ENCODE peak calls at places on chromosomes 1 and 21, in ten cellular contexts. One of them, this sample, is unnamed.
A peak's percentile ranks its signal among the peaks of the same experiment; 100 is the strongest.

GRCh38 chr21:15042531-15042930 is 22.3 kb downstream of the NRIP1 start:
- DNase-seq in Caco-2: no peak
- DNase-seq in breast epithelium: no peak
- DNase-seq in ascending aorta: no peak
- DNase-seq in BE2C: no peak
- DNase-seq in stomach: no peak
- DNase-seq in fibroblast of lung: no peak
- DNase-seq in lower leg skin: no peak
- DNase-seq in AG09309: no peak
- DNase-seq in heart right ventricle: no peak
- DNase-seq in this sample: no peak

GRCh38 chr1:238239343-238239742 is 348.6 kb upstream of the ZP4 start:
- DNase-seq in ascending aorta: no peak
- DNase-seq in BE2C: no peak
- DNase-seq in heart right ventricle: no peak
- DNase-seq in breast epithelium: no peak
- DNase-seq in Caco-2: no peak
- DNase-seq in AG09309: no peak
- DNase-seq in lower leg skin: no peak
- DNase-seq in stomach: no peak
- DNase-seq in fibroblast of lung: no peak
- DNase-seq in this sample: no peak

GRCh38 chr1:241635556-241636179 is 4.5 kb downstream of the CHML start:
- DNase-seq in ascending aorta: no peak
- DNase-seq in fibroblast of lung: no peak
- DNase-seq in breast epithelium: no peak
- DNase-seq in AG09309: no peak
- DNase-seq in BE2C: no peak
- DNase-seq in lower leg skin: no peak
- DNase-seq in heart right ventricle: no peak
- DNase-seq in stomach: no peak
- DNase-seq in Caco-2: no peak
- DNase-seq in this sample: no peak

GRCh38 chr1:94805912-94806311 is 14.2 kb upstream of the SLC44A3 start:
- DNase-seq in BE2C: peak; percentile 42
- DNase-seq in breast epithelium: peak; percentile 46
- DNase-seq in heart right ventricle: peak; percentile 42
- DNase-seq in lower leg skin: peak; percentile 50
- DNase-seq in stomach: peak; percentile 64
- DNase-seq in AG09309: no peak
- DNase-seq in Caco-2: no peak
- DNase-seq in fibroblast of lung: peak; percentile 66
- DNase-seq in ascending aorta: no peak
- DNase-seq in this sample: no peak

GRCh38 chr1:44239337-44239960 is 26.2 kb downstream of the DMAP1 start:
- DNase-seq in fibroblast of lung: peak; percentile 24
- DNase-seq in breast epithelium: no peak
- DNase-seq in ascending aorta: no peak
- DNase-seq in heart right ventricle: peak; percentile 31
- DNase-seq in BE2C: peak; percentile 30
- DNase-seq in Caco-2: no peak
- DNase-seq in stomach: no peak
- DNase-seq in AG09309: no peak
- DNase-seq in lower leg skin: no peak
- DNase-seq in this sample: no peak

GRCh38 chr1:57336793-57337192 is 87.1 kb downstream of the DAB1 start:
- DNase-seq in BE2C: no peak
- DNase-seq in heart right ventricle: no peak
- DNase-seq in fibroblast of lung: no peak
- DNase-seq in breast epithelium: no peak
- DNase-seq in lower leg skin: no peak
- DNase-seq in AG09309: no peak
- DNase-seq in stomach: no peak
- DNase-seq in ascending aorta: no peak
- DNase-seq in Caco-2: no peak
- DNase-seq in this sample: no peak

GRCh38 chr21:41752231-41752681 is 14.6 kb downstream of the RIPK4 start:
- DNase-seq in ascending aorta: no peak
- DNase-seq in fibroblast of lung: peak; percentile 74
- DNase-seq in BE2C: no peak
- DNase-seq in Caco-2: no peak
- DNase-seq in AG09309: no peak
- DNase-seq in stomach: no peak
- DNase-seq in breast epithelium: no peak
- DNase-seq in lower leg skin: no peak
- DNase-seq in heart right ventricle: no peak
- DNase-seq in this sample: no peak

GRCh38 chr1:185896863-185897262 is 162.7 kb downstream of the HMCN1 start:
- DNase-seq in AG09309: no peak
- DNase-seq in heart right ventricle: no peak
- DNase-seq in fibroblast of lung: no peak
- DNase-seq in Caco-2: no peak
- DNase-seq in stomach: no peak
- DNase-seq in breast epithelium: no peak
- DNase-seq in BE2C: no peak
- DNase-seq in ascending aorta: no peak
- DNase-seq in lower leg skin: no peak
- DNase-seq in this sample: no peak

GRCh38 chr1:18038051-18038450 is 69.5 kb upstream of the IGSF21 start:
- DNase-seq in stomach: no peak
- DNase-seq in ascending aorta: no peak
- DNase-seq in BE2C: no peak
- DNase-seq in AG09309: no peak
- DNase-seq in breast epithelium: no peak
- DNase-seq in heart right ventricle: no peak
- DNase-seq in Caco-2: no peak
- DNase-seq in fibroblast of lung: no peak
- DNase-seq in lower leg skin: no peak
- DNase-seq in this sample: no peak

GRCh38 chr1:235324296-235324695 is 3.7 kb downstream of the ARID4B start:
- DNase-seq in Caco-2: no peak
- DNase-seq in BE2C: no peak
- DNase-seq in ascending aorta: no peak
- DNase-seq in AG09309: no peak
- DNase-seq in fibroblast of lung: no peak
- DNase-seq in heart right ventricle: no peak
- DNase-seq in lower leg skin: no peak
- DNase-seq in stomach: no peak
- DNase-seq in breast epithelium: no peak
- DNase-seq in this sample: no peak

GRCh38 chr1:68954841-68955240 is 458.0 kb upstream of the DEPDC1 start:
- DNase-seq in ascending aorta: no peak
- DNase-seq in heart right ventricle: no peak
- DNase-seq in fibroblast of lung: no peak
- DNase-seq in lower leg skin: no peak
- DNase-seq in BE2C: no peak
- DNase-seq in stomach: no peak
- DNase-seq in Caco-2: no peak
- DNase-seq in AG09309: no peak
- DNase-seq in breast epithelium: no peak
- DNase-seq in this sample: peak; percentile 78

GRCh38 chr1:65310078-65310587 is 790 bp downstream of the DNAJC6 start:
- DNase-seq in Caco-2: peak; percentile 48
- DNase-seq in BE2C: peak; percentile 70
- DNase-seq in heart right ventricle: peak; percentile 51
- DNase-seq in AG09309: no peak
- DNase-seq in ascending aorta: no peak
- DNase-seq in breast epithelium: no peak
- DNase-seq in lower leg skin: no peak
- DNase-seq in stomach: no peak
- DNase-seq in fibroblast of lung: peak; percentile 22
- DNase-seq in this sample: no peak

GRCh38 chr1:183368213-183369108 is 49.7 kb downstream of the NMNAT2 start:
- DNase-seq in ascending aorta: no peak
- DNase-seq in BE2C: no peak
- DNase-seq in heart right ventricle: no peak
- DNase-seq in AG09309: no peak
- DNase-seq in breast epithelium: no peak
- DNase-seq in Caco-2: no peak
- DNase-seq in lower leg skin: no peak
- DNase-seq in fibroblast of lung: no peak
- DNase-seq in stomach: no peak
- DNase-seq in this sample: no peak

GRCh38 chr21:45517249-45518065 is 24.8 kb downstream of the SLC19A1 start:
- DNase-seq in breast epithelium: no peak
- DNase-seq in stomach: no peak
- DNase-seq in AG09309: no peak
- DNase-seq in Caco-2: peak; percentile 33
- DNase-seq in heart right ventricle: no peak
- DNase-seq in fibroblast of lung: no peak
- DNase-seq in BE2C: no peak
- DNase-seq in lower leg skin: no peak
- DNase-seq in ascending aorta: no peak
- DNase-seq in this sample: no peak

GRCh38 chr1:23868848-23869450 is 859 bp upstream of the FUCA1 start:
- DNase-seq in heart right ventricle: no peak
- DNase-seq in breast epithelium: no peak
- DNase-seq in AG09309: no peak
- DNase-seq in ascending aorta: no peak
- DNase-seq in BE2C: no peak
- DNase-seq in lower leg skin: no peak
- DNase-seq in Caco-2: no peak
- DNase-seq in stomach: no peak
- DNase-seq in fibroblast of lung: no peak
- DNase-seq in this sample: no peak

GRCh38 chr1:23867953-23868847 is at the start of gene FUCA1:
- DNase-seq in breast epithelium: peak; percentile 87
- DNase-seq in fibroblast of lung: peak; percentile 83
- DNase-seq in Caco-2: peak; percentile 94
- DNase-seq in lower leg skin: peak; percentile 91
- DNase-seq in heart right ventricle: peak; percentile 94
- DNase-seq in ascending aorta: peak; percentile 81
- DNase-seq in BE2C: peak; percentile 80
- DNase-seq in stomach: peak; percentile 96
- DNase-seq in AG09309: peak; percentile 37
- DNase-seq in this sample: peak; percentile 66

GRCh38 chr1:23867542-23867952 is 543 bp downstream of the FUCA1 start:
- DNase-seq in stomach: no peak
- DNase-seq in Caco-2: no peak
- DNase-seq in heart right ventricle: no peak
- DNase-seq in AG09309: no peak
- DNase-seq in lower leg skin: no peak
- DNase-seq in ascending aorta: no peak
- DNase-seq in breast epithelium: no peak
- DNase-seq in BE2C: no peak
- DNase-seq in fibroblast of lung: no peak
- DNase-seq in this sample: no peak

GRCh38 chr1:23872421-23872820 is 4.3 kb upstream of the FUCA1 start:
- DNase-seq in stomach: no peak
- DNase-seq in ascending aorta: no peak
- DNase-seq in heart right ventricle: no peak
- DNase-seq in AG09309: no peak
- DNase-seq in BE2C: no peak
- DNase-seq in lower leg skin: no peak
- DNase-seq in fibroblast of lung: no peak
- DNase-seq in Caco-2: no peak
- DNase-seq in breast epithelium: no peak
- DNase-seq in this sample: no peak

DNA sequence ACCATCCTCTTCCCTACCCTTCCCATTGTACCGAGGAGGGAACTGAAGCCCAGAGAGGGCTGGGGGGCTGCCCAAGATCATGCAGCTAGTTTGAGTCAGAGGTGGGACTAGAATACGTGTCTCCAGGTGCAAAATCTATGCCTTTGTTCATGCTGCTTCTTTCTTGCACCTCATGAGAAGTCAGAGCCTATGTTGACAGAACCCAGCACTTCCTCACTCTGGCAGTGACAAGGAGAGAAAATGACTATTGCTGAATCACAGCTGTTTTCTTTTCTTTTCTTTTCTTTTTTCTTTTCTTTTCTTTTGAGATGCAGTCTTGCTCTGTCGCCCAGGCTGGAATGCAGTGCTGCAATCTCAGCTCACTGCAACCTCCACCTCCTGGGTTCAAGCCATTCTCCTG is 1.7 kb upstream of the FUCA1 start:
- DNase-seq in heart right ventricle: no peak
- DNase-seq in breast epithelium: no peak
- DNase-seq in stomach: no peak
- DNase-seq in fibroblast of lung: no peak
- DNase-seq in ascending aorta: no peak
- DNase-seq in Caco-2: no peak
- DNase-seq in lower leg skin: no peak
- DNase-seq in BE2C: no peak
- DNase-seq in AG09309: no peak
- DNase-seq in this sample: no peak
- H3K4me3 ChIP-seq in heart right ventricle: no peak overlapping the region
- H3K4me3 ChIP-seq in breast epithelium: no peak overlapping the region
- H3K4me3 ChIP-seq in stomach: no peak overlapping the region
- H3K4me3 ChIP-seq in fibroblast of lung: no peak overlapping the region
- H3K4me3 ChIP-seq in ascending aorta: no peak overlapping the region
- H3K4me3 ChIP-seq in Caco-2: peak overlapping the region; percentile 1
- H3K4me3 ChIP-seq in lower leg skin: no peak overlapping the region
- H3K4me3 ChIP-seq in BE2C: no peak overlapping the region
- H3K4me3 ChIP-seq in AG09309: no peak overlapping the region
- H3K4me3 ChIP-seq in this sample: no peak overlapping the region

GRCh38 chr1:70211536-70211935 is 6.2 kb upstream of the LRRC40 start:
- DNase-seq in ascending aorta: no peak
- DNase-seq in stomach: no peak
- DNase-seq in lower leg skin: no peak
- DNase-seq in heart right ventricle: no peak
- DNase-seq in BE2C: no peak
- DNase-seq in breast epithelium: no peak
- DNase-seq in fibroblast of lung: no peak
- DNase-seq in AG09309: no peak
- DNase-seq in Caco-2: no peak
- DNase-seq in this sample: no peak
- TF ChIP-seq CTCF in ascending aorta: no peak
- TF ChIP-seq CTCF in stomach: no peak
- TF ChIP-seq CTCF in lower leg skin: no peak
- TF ChIP-seq CTCF in heart right ventricle: no peak
- TF ChIP-seq CTCF in BE2C: no peak
- TF ChIP-seq CTCF in breast epithelium: no peak
- TF ChIP-seq CTCF in fibroblast of lung: no peak
- TF ChIP-seq CTCF in AG09309: no peak
- TF ChIP-seq CTCF in Caco-2: no peak
- TF ChIP-seq CTCF in this sample: no peak

DNA sequence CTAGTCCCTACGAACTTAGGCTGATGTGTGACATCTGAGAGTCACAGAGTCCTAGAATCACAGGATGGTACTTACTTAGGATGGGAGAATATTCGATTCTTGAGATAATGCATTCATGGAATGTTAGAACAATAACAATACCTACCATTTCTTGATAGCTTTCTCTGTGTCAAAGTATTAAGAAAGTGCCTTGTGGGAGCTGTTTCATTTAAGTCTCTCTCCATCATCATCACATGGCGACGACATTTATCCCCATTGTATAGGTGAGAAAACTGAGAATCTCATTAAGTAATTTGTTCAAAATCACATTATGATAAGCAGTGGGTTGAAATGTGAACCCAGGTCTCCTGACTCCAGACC is 270.7 kb downstream of the TRABD2B start:
- DNase-seq in lower leg skin: no peak
- DNase-seq in fibroblast of lung: no peak
- DNase-seq in ascending aorta: no peak
- DNase-seq in stomach: no peak
- DNase-seq in AG09309: no peak
- DNase-seq in BE2C: no peak
- DNase-seq in breast epithelium: no peak
- DNase-seq in heart right ventricle: no peak
- DNase-seq in Caco-2: no peak
- DNase-seq in this sample: no peak
- H3K4me3 ChIP-seq in lower leg skin: no peak overlapping the region
- H3K4me3 ChIP-seq in fibroblast of lung: no peak overlapping the region
- H3K4me3 ChIP-seq in ascending aorta: no peak overlapping the region
- H3K4me3 ChIP-seq in stomach: peak overlapping the region; percentile 13
- H3K4me3 ChIP-seq in AG09309: no peak overlapping the region
- H3K4me3 ChIP-seq in BE2C: no peak overlapping the region
- H3K4me3 ChIP-seq in breast epithelium: peak overlapping the region; percentile 52
- H3K4me3 ChIP-seq in heart right ventricle: no peak overlapping the region
- H3K4me3 ChIP-seq in Caco-2: no peak overlapping the region
- H3K4me3 ChIP-seq in this sample: no peak overlapping the region

GRCh38 chr1:6141601-6142000 is 38.5 kb downstream of the CHD5 start:
- DNase-seq in ascending aorta: no peak
- DNase-seq in stomach: no peak
- DNase-seq in Caco-2: no peak
- DNase-seq in BE2C: no peak
- DNase-seq in lower leg skin: no peak
- DNase-seq in heart right ventricle: no peak
- DNase-seq in AG09309: no peak
- DNase-seq in fibroblast of lung: no peak
- DNase-seq in breast epithelium: no peak
- DNase-seq in this sample: no peak
- TF ChIP-seq CTCF in ascending aorta: no peak
- TF ChIP-seq CTCF in stomach: no peak
- TF ChIP-seq CTCF in Caco-2: peak; percentile 48
- TF ChIP-seq CTCF in BE2C: peak; percentile 18
- TF ChIP-seq CTCF in lower leg skin: no peak
- TF ChIP-seq CTCF in heart right ventricle: no peak
- TF ChIP-seq CTCF in AG09309: peak; percentile 23
- TF ChIP-seq CTCF in fibroblast of lung: no peak
- TF ChIP-seq CTCF in breast epithelium: no peak
- TF ChIP-seq CTCF in this sample: no peak